ENCODE peak calls at places on chromosomes 16 and 17, in seven cellular contexts. K is hepatocyte; N is ascending aorta; B is naive thymus-derived CD4-positive, alpha-beta T cell; R is Panc1; D is adrenal gland; T is colonic mucosa. E is an unnamed sample.
A peak's percentile ranks its signal among the peaks of the same experiment; 100 is the strongest.

GRCh38 chr16:88013766-88014165 is 62.5 kb downstream of the BANP start:
- DNase-seq in K (no peak), N (no peak), B (no peak), R (no peak), D (no peak), T (peak; percentile 82), E (no peak)

GRCh38 chr16:83771306-83771942 is 36.4 kb upstream of the HSBP1 start:
- DNase-seq in K (peak; percentile 22), N (no peak), B (no peak), R (no peak), D (peak; percentile 72), T (no peak), E (no peak)

GRCh38 chr17:42276609-42277341 is 584 bp upstream of the STAT5B start:
- DNase-seq in K (peak; percentile 86), N (no peak), B (no peak), R (no peak), D (peak; percentile 93), T (peak; percentile 76), E (peak; percentile 69)

GRCh38 chr17:14464741-14465140 is 163.9 kb downstream of the HS3ST3B1 start:
- DNase-seq in K (no peak), N (no peak), B (no peak), R (no peak), D (no peak), T (no peak), E (peak; percentile 88)

GRCh38 chr16:16185095-16185494 is 38.2 kb downstream of the ABCC6 start:
- DNase-seq in K (no peak), N (no peak), B (no peak), R (no peak), D (no peak), T (no peak), E (no peak)

GRCh38 chr17:10305336-10306096 is 67.3 kb downstream of the MYH13 start:
- DNase-seq in K (no peak), N (no peak), B (no peak), R (no peak), D (no peak), T (no peak), E (no peak)

GRCh38 chr17:4142107-4142900 is 526 bp downstream of the ZZEF1 start:
- DNase-seq in K (peak; percentile 69), N (no peak), B (no peak), R (no peak), D (peak; percentile 64), T (peak; percentile 46), E (peak; percentile 11)

GRCh38 chr17:2776589-2777241 is 19.5 kb upstream of the RAP1GAP2 start:
- DNase-seq in K (peak; percentile 65), N (no peak), B (no peak), R (no peak), D (no peak), T (peak; percentile 36), E (no peak)

GRCh38 chr17:15479697-15480096 is 12.3 kb upstream of the CDRT4 start:
- DNase-seq in K (no peak), N (no peak), B (no peak), R (no peak), D (no peak), T (no peak), E (peak; percentile 89)

GRCh38 chr17:12637015-12637414 is 28.7 kb upstream of the MYOCD start:
- DNase-seq in K (peak; percentile 66), N (peak; percentile 38), B (no peak), R (peak; percentile 5), D (no peak), T (no peak), E (peak; percentile 51)

GRCh38 chr17:75308732-75309629 is 19.7 kb upstream of the SLC25A19 start:
- DNase-seq in K (peak; percentile 73), N (no peak), B (no peak), R (no peak), D (no peak), T (peak; percentile 85), E (no peak)

GRCh38 chr16:25012525-25012991 is 2.6 kb downstream of the ARHGAP17 start:
- DNase-seq in K (peak; percentile 62), N (no peak), B (no peak), R (no peak), D (peak; percentile 50), T (peak; percentile 66), E (no peak)

GRCh38 chr16:56469748-56470147 is 18.4 kb downstream of the OGFOD1 start:
- DNase-seq in K (no peak), N (no peak), B (no peak), R (no peak), D (no peak), T (no peak), E (no peak)

GRCh38 chr17:79757140-79757745 is 20.7 kb upstream of the CBX2 start:
- DNase-seq in K (no peak), N (no peak), B (no peak), R (no peak), D (no peak), T (no peak), E (no peak)

GRCh38 chr17:2712300-2713043 is 908 bp upstream of the CLUH start:
- DNase-seq in K (no peak), N (no peak), B (no peak), R (no peak), D (peak; percentile 42), T (no peak), E (peak; percentile 35)

GRCh38 chr17:16288860-16289571 is 64.3 kb downstream of the CENPV start:
- DNase-seq in K (peak; percentile 47), N (no peak), B (no peak), R (no peak), D (no peak), T (no peak), E (no peak)

GRCh38 chr17:75475144-75475835 is 18.9 kb downstream of the TMEM94 start:
- DNase-seq in K (no peak), N (no peak), B (no peak), R (no peak), D (no peak), T (no peak), E (no peak)

GRCh38 chr17:43216762-43217613 is 5.3 kb downstream of the TMEM106A start:
- DNase-seq in K (peak; percentile 56), N (no peak), B (no peak), R (no peak), D (no peak), T (no peak), E (no peak)

GRCh38 chr16:11229906-11230305 is 26.1 kb downstream of the SOCS1 start:
- DNase-seq in K (no peak), N (no peak), B (no peak), R (no peak), D (no peak), T (peak; percentile 79), E (no peak)

GRCh38 chr17:32350662-32351418 is 883 bp downstream of the ZNF207 start:
- DNase-seq in K (peak; percentile 71), N (no peak), B (no peak), R (peak; percentile 43), D (no peak), T (peak; percentile 48), E (peak; percentile 64)

GRCh38 chr16:71425746-71426068 is 16.1 kb downstream of the TLE7 start:
- DNase-seq in K (no peak), N (no peak), B (no peak), R (no peak), D (no peak), T (no peak), E (no peak)

GRCh38 chr16:71424626-71425025 is 17.2 kb downstream of the TLE7 start:
- DNase-seq in K (no peak), N (no peak), B (no peak), R (no peak), D (no peak), T (no peak), E (no peak)

GRCh38 chr16:71426880-71427615 is 14.8 kb downstream of the TLE7 start:
- DNase-seq in K (no peak), N (no peak), B (no peak), R (peak; percentile 68), D (no peak), T (no peak), E (no peak)

GRCh38 chr16:71428385-71428784 is 13.5 kb downstream of the TLE7 start:
- DNase-seq in K (no peak), N (no peak), B (no peak), R (no peak), D (no peak), T (no peak), E (no peak)

GRCh38 chr16:71426069-71426879 is 15.6 kb downstream of the TLE7 start:
- DNase-seq in K (peak; percentile 81), N (no peak), B (no peak), R (peak; percentile 79), D (no peak), T (peak; percentile 21), E (no peak)
- H3K4me3 ChIP-seq in K (peak overlapping the region; percentile 22), N (no peak overlapping the region), B (no peak overlapping the region), R (peak overlapping the region; percentile 36), D (no peak overlapping the region), T (peak overlapping the region; percentile 22), E (no peak overlapping the region)

DNA sequence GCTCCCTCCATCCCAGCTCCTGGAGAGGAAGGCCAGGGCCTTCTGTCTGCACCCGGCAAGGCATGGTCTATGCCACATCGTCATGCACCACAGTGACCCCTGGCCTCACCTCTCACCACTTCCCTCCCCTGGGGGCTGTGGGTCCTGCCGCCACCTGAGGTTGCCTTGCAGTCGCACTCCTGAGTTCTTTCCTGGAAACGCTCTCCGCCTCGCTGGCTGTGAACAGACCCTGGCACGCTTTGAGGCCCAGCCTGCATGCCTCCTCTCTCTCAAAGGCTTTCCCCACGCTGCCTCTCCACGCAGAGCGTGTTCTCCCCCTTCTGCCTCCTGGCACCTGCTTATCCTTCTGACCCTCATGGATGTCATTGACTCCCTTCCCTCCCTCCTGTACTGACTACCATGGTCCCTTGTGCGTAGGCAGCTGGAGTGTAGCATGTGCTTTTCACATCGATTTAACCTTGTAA is 45.4 kb downstream of the SEC14L1 start:
- DNase-seq in K (no peak), N (no peak), B (no peak), R (no peak), D (peak; percentile 72), T (no peak), E (peak; percentile 48)
- H3K27ac ChIP-seq in K (no peak overlapping the region), N (no peak overlapping the region), B (no peak overlapping the region), R (peak overlapping the region; percentile 4), D (peak overlapping the region; percentile 76), T (no peak overlapping the region), E (no peak overlapping the region)

GRCh38 chr17:38605852-38606645 is at the start of gene SRCIN1:
- DNase-seq in K (peak; percentile 84), N (no peak), B (peak; percentile 34), R (no peak), D (no peak), T (peak; percentile 72), E (peak; percentile 46)
- H3K4me1 ChIP-seq in K (peaks cover 22% of the 10 kb centered on the region), N (peaks cover 18% of the 10 kb centered on the region), B (peaks cover 11% of the 10 kb centered on the region), R (peaks cover 14% of the 10 kb centered on the region), D (peaks cover 7% of the 10 kb centered on the region), T (peaks cover 5% of the 10 kb centered on the region), E (no peaks in the 10 kb centered on the region)

DNA sequence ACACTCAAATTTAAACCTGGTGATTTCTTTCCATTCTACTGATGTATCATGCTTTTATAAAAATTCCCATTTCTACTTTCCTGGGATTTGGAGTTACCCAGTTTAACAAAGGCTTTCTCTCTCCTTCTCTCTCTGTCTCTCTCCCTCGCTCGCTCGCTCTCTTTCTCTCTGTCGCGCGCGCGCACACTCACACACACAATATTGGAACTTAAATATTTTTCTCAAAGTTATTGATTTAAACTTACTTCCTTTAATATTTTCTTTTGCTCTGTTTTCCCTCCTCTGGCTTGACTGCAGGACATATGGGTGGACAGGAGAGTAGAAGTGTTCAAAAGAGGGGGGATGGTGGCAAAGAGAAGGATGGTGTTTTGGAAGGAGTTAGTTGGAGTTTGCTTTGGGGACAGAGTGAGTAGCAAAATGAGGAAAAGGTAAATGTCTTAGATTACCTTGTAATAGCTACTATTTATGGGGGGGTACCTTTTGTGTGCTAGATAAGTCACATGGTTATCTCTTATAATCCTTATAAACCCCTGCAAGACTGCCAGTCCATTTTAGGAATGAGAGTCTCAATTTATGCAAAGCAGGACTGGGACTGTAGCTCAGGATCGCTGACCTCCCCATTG is 903 bp upstream of the TRIM25 start:
- DNase-seq in K (peak; percentile 36), N (no peak), B (no peak), R (peak; percentile 55), D (no peak), T (peak; percentile 45), E (no peak)
- H3K4me3 ChIP-seq in K (peak overlapping the region; percentile 89), N (peak overlapping the region; percentile 92), B (peak overlapping the region; percentile 93), R (peak overlapping the region; percentile 81), D (peak overlapping the region; percentile 41), T (peak overlapping the region; percentile 72), E (peak overlapping the region; percentile 62)

E was measured in SJCRH30.